ENCODE peak calls at places on chromosomes 16 and 17, in four cellular contexts. D, C, H and A are unnamed samples.
A peak's percentile ranks its signal among the peaks of the same experiment; 100 is the strongest.

GRCh38 chr17:43670645-43671074 is 8.9 kb upstream of the MEOX1 start:
- DNase-seq in D (no peak), C (no peak), H (no peak), A (no peak)

GRCh38 chr17:6779411-6779810 is 3.4 kb downstream of the FBXO39 start:
- DNase-seq in D (no peak), C (no peak), H (no peak), A (no peak)

GRCh38 chr16:4489030-4489429 is 12.8 kb downstream of the HMOX2 start:
- DNase-seq in D (no peak), C (no peak), H (no peak), A (no peak)

GRCh38 chr16:56956076-56956475 is 5.7 kb upstream of the CETP start:
- DNase-seq in D (no peak), C (no peak), H (no peak), A (no peak)

GRCh38 chr16:10681310-10682308 is 13.1 kb downstream of the TEKT5 start:
- DNase-seq in D (no peak), C (no peak), H (no peak), A (no peak)

GRCh38 chr16:11409398-11409797 is 64.1 kb downstream of the RMI2 start:
- DNase-seq in D (no peak), C (no peak), H (no peak), A (no peak)

GRCh38 chr17:4584125-4584834 is at the start of gene SMTNL2:
- DNase-seq in D (peak; percentile 54), C (no peak), H (no peak), A (no peak)

GRCh38 chr17:71709271-71709670 is 411.5 kb upstream of the SOX9 start:
- DNase-seq in D (no peak), C (no peak), H (no peak), A (no peak)

GRCh38 chr16:30397056-30397455 is 1.8 kb downstream of the ZNF48 start:
- DNase-seq in D (no peak), C (no peak), H (no peak), A (no peak)

GRCh38 chr17:47621293-47622178 is 28.2 kb upstream of the KPNB1 start:
- DNase-seq in D (peak; percentile 30), C (no peak), H (no peak), A (no peak)

GRCh38 chr16:11448796-11449416 is 103.6 kb downstream of the RMI2 start:
- DNase-seq in D (no peak), C (no peak), H (no peak), A (no peak)

GRCh38 chr17:14201087-14201486 is 35.6 kb downstream of the CDRT15 start:
- DNase-seq in D (no peak), C (no peak), H (peak; percentile 48), A (peak; percentile 52)

GRCh38 chr17:82952019-82952418 is 112.2 kb upstream of the ZNF750 start:
- DNase-seq in D (peak; percentile 6), C (no peak), H (no peak), A (peak; percentile 24)

GRCh38 chr17:416293-417206 is 63.9 kb upstream of the RPH3AL start:
- DNase-seq in D (no peak), C (no peak), H (no peak), A (no peak)

GRCh38 chr17:34299017-34299416 is 13.5 kb downstream of the CCL11 start:
- DNase-seq in D (no peak), C (no peak), H (no peak), A (no peak)

GRCh38 chr16:47460755-47461597 is at the start of the genes ITFG1 and PHKB:
- DNase-seq in D (peak; percentile 93), C (peak; percentile 91), H (peak; percentile 91), A (peak; percentile 95)

GRCh38 chr17:58575511-58575910 is 61.1 kb upstream of the MTMR4 start:
- DNase-seq in D (no peak), C (no peak), H (no peak), A (no peak)

GRCh38 chr17:49924589-49924988 is 44.4 kb upstream of the DLX4 start:
- DNase-seq in D (no peak), C (no peak), H (no peak), A (no peak)

GRCh38 chr17:491086-492014 is 138.7 kb upstream of the RPH3AL start:
- DNase-seq in D (peak; percentile 38), C (peak; percentile 35), H (no peak), A (peak; percentile 65)

GRCh38 chr16:88309905-88310259 is 72.9 kb upstream of the ZNF469 start:
- DNase-seq in D (no peak), C (no peak), H (no peak), A (no peak)

GRCh38 chr17:39739020-39739884 is 1.5 kb downstream of the GRB7 start:
- DNase-seq in D (peak; percentile 54), C (peak; percentile 80), H (no peak), A (peak; percentile 90)

GRCh38 chr17:47099451-47099986 is 89.6 kb downstream of the CDC27 start:
- DNase-seq in D (no peak), C (no peak), H (no peak), A (no peak)

GRCh38 chr16:3730161-3731125 is 13.1 kb upstream of the TRAP1 start:
- DNase-seq in D (no peak), C (no peak), H (no peak), A (peak; percentile 32)

DNA sequence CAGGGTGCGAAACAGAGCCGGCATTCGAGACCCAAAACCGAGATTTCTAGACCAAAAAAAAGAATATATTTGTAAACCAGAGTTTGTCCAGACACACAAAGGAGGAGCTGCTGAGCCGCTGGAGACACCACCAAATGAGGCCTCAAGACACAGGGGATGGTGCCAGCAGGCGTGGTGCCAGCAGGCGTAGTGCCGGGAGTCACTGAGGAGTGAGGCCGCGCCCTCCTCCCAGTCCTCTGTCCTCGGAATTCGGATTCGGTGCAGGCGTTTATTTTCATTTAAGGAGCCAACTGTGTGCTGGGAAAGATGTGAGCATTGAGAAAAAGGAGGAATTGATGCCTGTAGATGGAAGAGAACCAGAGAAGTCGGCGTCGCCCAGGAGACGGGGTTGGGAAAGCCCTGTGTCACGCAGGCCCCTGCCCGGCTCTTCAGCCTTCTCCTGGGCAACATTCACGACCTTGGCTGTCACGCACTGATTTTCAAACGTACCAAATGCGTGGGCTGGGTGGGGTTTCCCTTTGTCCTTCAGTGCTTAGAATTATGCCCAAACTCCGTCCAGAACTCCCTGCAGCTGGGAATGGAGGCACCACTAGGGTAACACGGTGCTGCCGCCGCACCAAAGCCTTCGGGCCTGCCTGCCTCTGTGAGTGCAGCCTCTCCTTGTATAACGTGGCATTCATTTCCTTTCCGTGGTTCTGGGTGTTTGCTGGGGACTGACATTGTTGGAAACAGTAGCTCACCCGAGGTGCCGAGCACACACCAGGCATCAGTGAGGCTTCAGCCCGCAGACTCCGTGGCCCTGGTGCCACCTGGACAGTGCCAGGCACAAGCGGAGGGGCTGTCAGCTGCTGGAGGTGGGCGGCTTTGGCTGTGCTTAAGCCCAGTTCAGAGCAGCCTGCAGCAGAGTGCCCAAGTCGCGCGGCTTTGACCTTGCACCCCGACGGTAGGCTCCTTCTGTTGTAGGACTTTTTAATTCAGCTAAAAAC is 49.0 kb upstream of the CHMP6 start:
- DNase-seq in D (peak; percentile 97), C (peak; percentile 76), H (no peak), A (peak; percentile 85)
- TF ChIP-seq CTCF in D (no peak), C (no peak), H (no peak), A (no peak)

DNA sequence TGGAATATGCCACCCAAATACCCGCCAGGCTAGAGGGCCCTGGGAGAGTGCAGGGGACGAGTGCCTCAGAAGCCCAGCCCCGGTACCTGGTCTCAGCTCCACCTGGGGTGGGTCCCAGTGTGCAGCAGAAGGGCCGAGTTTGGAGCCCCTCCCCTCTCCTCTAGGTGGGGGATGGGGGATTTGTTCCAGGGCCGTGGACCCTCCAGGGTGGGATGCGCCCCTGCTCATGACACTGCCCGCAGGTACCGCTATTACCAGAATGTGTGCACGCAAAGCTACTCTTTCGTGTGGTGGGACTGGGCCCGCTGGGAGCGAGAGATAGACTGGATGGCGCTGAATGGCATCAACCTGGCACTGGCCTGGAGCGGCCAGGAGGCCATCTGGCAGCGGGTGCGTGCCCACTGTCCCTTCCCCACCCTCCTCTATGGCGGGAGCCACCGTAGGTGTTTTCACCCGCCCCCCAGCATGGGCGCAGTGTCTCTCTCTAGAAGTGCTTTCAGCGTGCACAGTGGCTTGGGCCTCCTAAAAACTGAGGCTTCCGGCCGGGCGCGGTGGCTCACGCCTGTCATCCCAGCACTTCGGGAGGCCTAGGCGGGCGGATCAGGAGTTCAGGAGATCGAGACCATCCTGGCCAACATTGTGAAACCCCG is 1.2 kb downstream of the NAGLU start:
- DNase-seq in D (no peak), C (no peak), H (no peak), A (no peak)
- H3K27ac ChIP-seq in D (peak overlapping the region; percentile 33), C (peak overlapping the region; percentile 88), H (no peak overlapping the region), A (peak overlapping the region; percentile 98)

DNA sequence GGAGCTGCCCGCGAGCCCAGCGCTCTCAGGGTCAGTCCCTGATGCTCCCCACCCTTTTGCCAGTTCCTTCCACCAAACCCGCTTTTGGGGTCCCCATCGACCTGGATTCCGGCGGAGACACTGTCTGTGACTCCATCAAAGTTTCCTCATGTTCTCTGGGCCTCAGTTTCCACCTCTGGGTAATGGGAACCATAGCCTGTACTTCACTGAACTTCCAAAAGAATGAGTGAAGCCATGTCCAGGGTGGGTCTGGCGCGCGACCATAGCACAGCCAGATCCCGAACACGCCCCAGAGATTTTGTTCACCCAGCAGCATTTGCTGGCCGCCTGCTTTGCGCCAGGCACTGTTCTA is 328 bp downstream of the SDR42E2 start:
- DNase-seq in D (no peak), C (no peak), H (no peak), A (no peak)
- H3K4me3 ChIP-seq in D (no peak overlapping the region), C (no peak overlapping the region), H (peak overlapping the region; percentile 20), A (no peak overlapping the region)

GRCh38 chr16:77403732-77404131 is 31.1 kb downstream of the ADAMTS18 start:
- DNase-seq in D (no peak), C (no peak), H (no peak), A (no peak)
- TF ChIP-seq CTCF in D (no peak), C (no peak), H (no peak), A (no peak)

GRCh38 chr16:85707528-85708095 is 18.9 kb upstream of the GINS2 start:
- DNase-seq in D (no peak), C (no peak), H (no peak), A (no peak)

GRCh38 chr16:85708338-85708737 is 19.6 kb upstream of the GINS2 start:
- DNase-seq in D (no peak), C (no peak), H (no peak), A (no peak)

GRCh38 chr16:85711982-85712587 is 23.3 kb upstream of the GINS2 start:
- DNase-seq in D (no peak), C (no peak), H (no peak), A (no peak)

GRCh38 chr16:85712841-85713240 is 24.1 kb upstream of the GINS2 start:
- DNase-seq in D (no peak), C (no peak), H (no peak), A (no peak)

DNA sequence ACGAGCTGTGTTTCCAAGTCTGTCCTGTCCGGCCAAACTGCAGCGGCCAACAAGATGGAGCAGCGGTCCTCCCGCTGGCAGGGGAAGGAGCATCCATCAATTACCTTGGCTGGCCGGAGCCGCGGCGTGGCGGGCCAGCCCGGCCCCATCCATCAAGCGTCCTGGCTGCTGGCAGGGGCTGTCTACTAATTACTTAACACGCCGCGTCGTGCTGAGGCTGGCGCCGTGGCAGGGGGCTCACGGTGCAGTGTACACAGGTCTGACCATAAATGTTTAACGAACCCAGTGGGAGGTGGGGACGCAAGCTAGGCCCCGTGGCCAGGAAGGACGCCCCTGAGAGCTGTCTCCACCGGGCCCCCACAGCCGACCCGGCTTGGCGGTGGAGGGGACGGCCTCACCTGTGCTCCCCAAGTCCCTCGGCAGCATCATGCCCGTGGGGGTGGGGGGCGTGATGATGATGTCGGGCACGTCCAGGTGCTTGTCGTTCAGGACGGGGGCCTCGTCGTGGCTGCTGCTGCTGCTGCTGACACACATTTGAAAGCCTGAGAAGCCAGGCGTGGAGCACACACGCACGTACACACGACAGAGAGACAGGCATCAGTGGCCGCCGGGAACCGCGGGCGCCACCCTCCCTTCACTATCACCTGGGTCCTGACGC is 21.1 kb upstream of the GINS2 start:
- DNase-seq in D (no peak), C (no peak), H (no peak), A (no peak)
- H3K27ac ChIP-seq in D (no peak overlapping the region), C (no peak overlapping the region), H (no peak overlapping the region), A (no peak overlapping the region)